ENCODE peak calls at places on chromosomes 12 and 14, in ten cellular contexts. P is GM23338; O is sciatic nerve; X is Right ventricle myocardium inferior; Y is Right ventricle myocardium superior; A is psoas muscle; K is CD4-positive, CD25-positive, alpha-beta regulatory T cell; Z is naive thymus-derived CD8-positive, alpha-beta T cell; V is heart left ventricle; Q is pancreas. M is an unnamed sample.

GRCh38 chr14:44768935-44769334 is 192.8 kb downstream of the KLHL28 start:
- ATAC-seq in O (no peak), Y (no peak), K (no peak), A (no peak), Q (no peak), V (no peak), P (no peak), X (no peak), Z (no peak), M (no peak)

GRCh38 chr14:100138082-100138787 is 21.2 kb downstream of the DEGS2 start:
- ATAC-seq in A (no peak), Z (no peak), K (no peak), O (no peak), X (no peak), V (no peak), Q (peak), Y (no peak), P (no peak), M (no peak)

GRCh38 chr14:105447651-105448640 is 26.7 kb upstream of the CRIP2 start:
- ATAC-seq in X (peak), P (peak), Q (peak), Y (no peak), Z (no peak), V (peak), K (no peak), A (peak), O (peak), M (peak)

GRCh38 chr14:100145682-100146464 is 13.6 kb downstream of the DEGS2 start:
- ATAC-seq in O (no peak), V (no peak), X (no peak), Z (no peak), P (no peak), Q (no peak), Y (no peak), A (no peak), K (no peak), M (no peak)

GRCh38 chr12:111056618-111057521 is 136.5 kb upstream of the MYL2 start:
- ATAC-seq in O (no peak), X (peak), Q (no peak), Y (peak), V (peak), Z (peak), P (no peak), K (peak), A (peak), M (no peak)

GRCh38 chr12:58359084-58359483 is 417.7 kb downstream of the ATP23 start:
- ATAC-seq in K (no peak), Y (no peak), Q (no peak), O (peak), A (no peak), X (no peak), Z (no peak), V (no peak), P (no peak), M (no peak)

GRCh38 chr12:51942501-51943000 is 8.9 kb upstream of the ACVR1B start:
- ATAC-seq in A (no peak), X (no peak), V (no peak), O (no peak), K (no peak), P (no peak), Y (no peak), Z (no peak), Q (no peak), M (no peak)

GRCh38 chr12:98470469-98471082 is 44.8 kb upstream of the TMPO start:
- ATAC-seq in V (no peak), A (no peak), O (no peak), Y (no peak), P (no peak), Z (no peak), K (no peak), X (no peak), Q (peak), M (no peak)

GRCh38 chr12:91990525-91990924 is 155.1 kb downstream of the BTG1 start:
- ATAC-seq in O (no peak), Y (no peak), K (no peak), Q (no peak), A (no peak), P (no peak), X (no peak), Z (no peak), V (no peak), M (no peak)

GRCh38 chr12:118035194-118036041 is 18.9 kb downstream of the RFC5 start:
- ATAC-seq in K (no peak), X (peak), P (peak), O (no peak), Z (no peak), Q (no peak), A (no peak), Y (peak), V (peak), M (peak)

GRCh38 chr12:3795800-3796133 is 42.9 kb upstream of the CRACR2A start:
- ATAC-seq in O (no peak), K (no peak), X (no peak), V (no peak), Q (no peak), Y (no peak), Z (no peak), P (no peak), A (no peak), M (no peak)

GRCh38 chr12:32507559-32508276 is 108.4 kb downstream of the FGD4 start:
- ATAC-seq in A (no peak), K (no peak), Y (no peak), Q (no peak), O (no peak), X (peak), Z (no peak), P (peak), V (peak), M (no peak)

GRCh38 chr12:62866451-62867082 is 68.4 kb downstream of the PPM1H start:
- ATAC-seq in A (no peak), Y (peak), V (peak), X (peak), K (no peak), O (peak), Z (no peak), P (peak), Q (peak), M (no peak)

M was measured in gastroesophageal sphincter.